ENCODE peak calls at places on chromosomes 16 and 17, in seven cellular contexts. H, B, W, F, Y, X and K are unnamed samples.

GRCh38 chr16:84532299-84532724 is 27.9 kb upstream of the MEAK7 start:
- DNase-seq in F (peak), Y (no peak), B (no peak), H (no peak), W (no peak), X (peak), K (no peak)

GRCh38 chr17:27105636-27106035 is 188.3 kb upstream of the WSB1 start:
- DNase-seq in X (no peak), Y (no peak), W (no peak), H (no peak), B (no peak), F (no peak), K (no peak)

GRCh38 chr17:42016411-42016831 is 818 bp downstream of the DNAJC7 start:
- DNase-seq in F (peak), W (no peak), B (no peak), H (no peak), X (peak), Y (no peak), K (no peak)

GRCh38 chr17:3012926-3013581 is 50.4 kb downstream of the OR1D5 start:
- DNase-seq in X (peak), B (peak), F (peak), Y (no peak), H (peak), W (peak), K (no peak)

GRCh38 chr16:1094124-1094479 is 1.9 kb downstream of the C1QTNF8 start:
- DNase-seq in B (no peak), H (no peak), W (no peak), F (no peak), Y (no peak), X (no peak), K (no peak)

GRCh38 chr16:47358816-47359215 is 102.0 kb downstream of the ITFG1 start:
- DNase-seq in Y (no peak), W (no peak), H (no peak), X (no peak), F (no peak), B (no peak), K (no peak)

GRCh38 chr16:28041615-28042014 is 21.9 kb downstream of the GSG1L start:
- DNase-seq in Y (no peak), W (no peak), B (no peak), X (no peak), H (no peak), F (no peak), K (no peak)

GRCh38 chr16:24635900-24636610 is 93.4 kb upstream of the TNRC6A start:
- DNase-seq in F (peak), Y (peak), B (no peak), X (no peak), W (no peak), H (no peak), K (no peak)

GRCh38 chr17:56891751-56892150 is 22.1 kb downstream of the TRIM25 start:
- DNase-seq in X (peak), W (peak), F (no peak), H (peak), B (peak), Y (peak), K (no peak)

GRCh38 chr16:631808-632358 is 1.1 kb downstream of the WFIKKN1 start:
- DNase-seq in W (no peak), F (no peak), B (no peak), Y (no peak), H (no peak), X (no peak), K (no peak)

GRCh38 chr16:77562497-77562896 is 127.7 kb upstream of the ADAMTS18 start:
- DNase-seq in Y (no peak), W (no peak), X (no peak), F (no peak), H (no peak), B (no peak), K (no peak)

GRCh38 chr17:41547921-41548843 is 20.1 kb upstream of the KRT19 start:
- DNase-seq in Y (no peak), X (no peak), H (peak), B (peak), W (peak), F (peak), K (no peak)

GRCh38 chr17:56297142-56297541 is 143.9 kb downstream of the ANKFN1 start:
- DNase-seq in B (peak), W (no peak), X (no peak), H (no peak), Y (no peak), F (peak), K (no peak)

GRCh38 chr16:88505405-88506082 is 52.5 kb downstream of the ZFPM1 start:
- DNase-seq in Y (no peak), W (peak), H (peak), X (no peak), F (peak), B (peak), K (peak)

GRCh38 chr16:57623251-57624043 is 5.0 kb upstream of the ADGRG1 start:
- DNase-seq in Y (no peak), H (no peak), F (no peak), W (no peak), B (no peak), X (peak), K (no peak)

GRCh38 chr17:17071531-17072360 is 29.5 kb downstream of the MPRIP start:
- DNase-seq in F (no peak), B (no peak), X (no peak), Y (no peak), H (no peak), W (no peak), K (no peak)

GRCh38 chr16:69865701-69866100 is 85.4 kb upstream of the CLEC18A start:
- DNase-seq in W (no peak), B (no peak), F (peak), H (no peak), X (peak), Y (no peak), K (no peak)

GRCh38 chr16:83953796-83954576 is 946 bp downstream of the OSGIN1 start:
- DNase-seq in X (peak), B (no peak), Y (no peak), W (no peak), H (no peak), F (no peak), K (peak)

GRCh38 chr17:81561494-81561885 is 9.3 kb upstream of the FAAP100 start:
- DNase-seq in F (no peak), B (no peak), W (no peak), H (no peak), X (no peak), Y (no peak), K (no peak)

GRCh38 chr16:11056090-11056988 is 112.0 kb downstream of the CLEC16A start:
- DNase-seq in F (peak), Y (no peak), B (no peak), W (no peak), H (no peak), X (no peak), K (no peak)

GRCh38 chr17:70810609-70811008 is 641.3 kb downstream of the KCNJ2 start:
- DNase-seq in Y (no peak), X (no peak), B (no peak), H (no peak), F (no peak), W (no peak), K (no peak)

GRCh38 chr17:74099441-74100340 is 103.8 kb upstream of the RPL38 start:
- DNase-seq in Y (no peak), X (no peak), B (no peak), H (no peak), F (no peak), W (no peak), K (no peak)

GRCh38 chr17:66684716-66685115 is 150.2 kb upstream of the CACNG5 start:
- DNase-seq in B (no peak), Y (no peak), H (no peak), W (no peak), F (peak), X (no peak), K (no peak)

GRCh38 chr17:79461041-79461440 is 149.8 kb downstream of the RBFOX3 start:
- DNase-seq in B (no peak), X (no peak), W (no peak), Y (no peak), F (peak), H (no peak), K (no peak)

GRCh38 chr17:81325057-81325973 is 30.2 kb upstream of the SLC38A10 start:
- DNase-seq in Y (no peak), B (no peak), F (no peak), W (no peak), X (no peak), H (no peak), K (no peak)

GRCh38 chr17:57553991-57554825 is 190.9 kb downstream of the CCDC182 start:
- DNase-seq in B (no peak), X (peak), F (no peak), Y (no peak), W (no peak), H (no peak), K (peak)

GRCh38 chr17:77380411-77381184 is 239.8 kb downstream of the SEC14L1 start:
- DNase-seq in F (no peak), H (no peak), Y (no peak), X (no peak), W (no peak), B (no peak), K (no peak)

GRCh38 chr17:36939059-36939943 is 2.0 kb downstream of the LHX1 start:
- DNase-seq in B (no peak), Y (no peak), F (no peak), W (no peak), X (peak), H (no peak), K (no peak)